ENCODE peak calls at places on chromosomes 6 and 20, in seven cellular contexts. T is GM23338, O is heart right ventricle, E is endodermal cell, L is stomach, J is dorsolateral prefrontal cortex, G is tibial nerve. X is an unnamed sample.

GRCh38 chr6:92577077-92577719 is 842.2 kb downstream of the EPHA7 start:
- DNase-seq in J (no peak), O (no peak), L (no peak), G (no peak), E (peak; percentile 73), T (peak; percentile 53), X (no peak)

GRCh38 chr20:57867181-57867803 is 157.5 kb upstream of the PMEPA1 start:
- DNase-seq in G (no peak), J (no peak), T (no peak), O (no peak), E (no peak), L (no peak), X (no peak)

GRCh38 chr6:137112067-137112355 is 61.4 kb downstream of the IL22RA2 start:
- DNase-seq in T (no peak), G (no peak), L (no peak), J (no peak), E (no peak), O (no peak), X (no peak)

GRCh38 chr6:81995548-81996289 is 243.2 kb upstream of the TENT5A start:
- DNase-seq in E (no peak), O (no peak), L (no peak), J (no peak), G (no peak), T (no peak), X (no peak)

GRCh38 chr6:29887819-29888581 is 54.3 kb upstream of the HLA-A start:
- DNase-seq in G (peak; percentile 74), T (peak; percentile 85), L (peak; percentile 92), E (peak; percentile 88), O (peak; percentile 82), J (no peak), X (peak; percentile 92)

GRCh38 chr6:159728552-159728951 is 1.2 kb downstream of the WTAP start:
- DNase-seq in T (no peak), L (no peak), J (no peak), G (no peak), E (no peak), O (no peak), X (no peak)

GRCh38 chr20:48486065-48486464 is 341.7 kb downstream of the PREX1 start:
- DNase-seq in E (no peak), O (no peak), L (no peak), J (no peak), T (no peak), G (no peak), X (peak; percentile 34)

GRCh38 chr6:143490775-143491174 is 20.7 kb downstream of the FUCA2 start:
- DNase-seq in G (no peak), E (no peak), L (no peak), T (no peak), J (no peak), O (no peak), X (no peak)

GRCh38 chr6:136415351-136416005 is 125.8 kb upstream of the BCLAF1 start:
- DNase-seq in E (no peak), O (no peak), L (no peak), J (no peak), T (no peak), G (no peak), X (no peak)

GRCh38 chr6:41033776-41034175 is 5.2 kb downstream of the UNC5CL start:
- DNase-seq in G (no peak), J (no peak), O (no peak), T (no peak), L (no peak), E (no peak), X (no peak)

GRCh38 chr20:63740070-63740500 is 509 bp downstream of the SLC2A4RG start:
- DNase-seq in G (no peak), J (no peak), L (no peak), O (peak; percentile 65), T (peak; percentile 56), E (no peak), X (no peak)

GRCh38 chr6:148193063-148193680 is 149.5 kb upstream of the SASH1 start:
- DNase-seq in L (peak; percentile 59), G (no peak), O (no peak), T (no peak), J (no peak), E (no peak), X (no peak)

GRCh38 chr6:109075934-109076333 is 18.7 kb downstream of the SESN1 start:
- DNase-seq in L (no peak), T (no peak), O (no peak), J (no peak), E (no peak), G (no peak), X (no peak)

GRCh38 chr6:33820784-33821183 is 17.0 kb upstream of the MLN start:
- DNase-seq in E (no peak), O (no peak), T (no peak), J (no peak), G (no peak), L (no peak), X (no peak)

GRCh38 chr20:53805895-53806384 is 212.3 kb upstream of the ZNF217 start:
- DNase-seq in L (no peak), O (no peak), E (no peak), J (no peak), G (no peak), T (no peak), X (no peak)

GRCh38 chr6:165652766-165653165 is 10.3 kb downstream of the PDE10A start:
- DNase-seq in T (no peak), E (no peak), O (no peak), G (no peak), L (no peak), J (no peak), X (no peak)

GRCh38 chr20:11881453-11881852 is 36.2 kb upstream of the BTBD3 start:
- DNase-seq in E (no peak), J (no peak), G (no peak), O (no peak), L (no peak), T (no peak), X (no peak)

GRCh38 chr20:33549229-33549628 is 59.3 kb downstream of the CBFA2T2 start:
- DNase-seq in T (no peak), L (no peak), J (no peak), G (no peak), O (no peak), E (no peak), X (no peak)

GRCh38 chr6:38341501-38341900 is 298.2 kb downstream of the BTBD9 start:
- DNase-seq in T (no peak), O (no peak), L (no peak), G (no peak), J (no peak), E (no peak), X (no peak)

GRCh38 chr20:37419307-37419706 is 73.4 kb downstream of the SRC start:
- DNase-seq in T (no peak), L (no peak), E (no peak), J (no peak), O (no peak), G (no peak), X (no peak)

DNA sequence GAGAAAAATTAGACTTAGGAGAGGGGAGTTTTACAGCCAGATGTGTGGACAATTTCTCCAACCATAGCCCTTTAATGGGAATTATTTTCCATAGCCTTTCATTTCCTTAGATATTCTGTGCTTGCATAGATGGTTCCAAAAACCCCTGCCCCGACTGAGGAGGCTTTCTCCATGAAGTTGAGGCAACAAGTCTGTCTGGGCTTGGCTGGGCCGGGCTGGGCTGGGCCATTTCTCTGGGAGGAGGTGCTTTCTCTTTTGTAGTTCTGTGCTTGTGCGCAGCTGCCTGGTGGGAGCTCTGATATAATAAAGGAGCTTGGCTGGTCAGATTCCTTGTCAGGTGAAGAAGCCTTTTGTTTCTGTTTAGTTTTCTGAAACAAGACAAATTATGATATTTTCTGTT is 71.4 kb downstream of the SOBP start:
- DNase-seq in G (peak; percentile 30), L (no peak), E (no peak), T (peak; percentile 31), O (peak; percentile 51), J (no peak), X (no peak)
- H3K27ac ChIP-seq in G (no peak overlapping the region), L (peak overlapping the region; percentile 33), E (no peak overlapping the region), T (no peak overlapping the region), O (peak overlapping the region; percentile 51), J (peak overlapping the region; percentile 20), X (peak overlapping the region; percentile 73)

DNA sequence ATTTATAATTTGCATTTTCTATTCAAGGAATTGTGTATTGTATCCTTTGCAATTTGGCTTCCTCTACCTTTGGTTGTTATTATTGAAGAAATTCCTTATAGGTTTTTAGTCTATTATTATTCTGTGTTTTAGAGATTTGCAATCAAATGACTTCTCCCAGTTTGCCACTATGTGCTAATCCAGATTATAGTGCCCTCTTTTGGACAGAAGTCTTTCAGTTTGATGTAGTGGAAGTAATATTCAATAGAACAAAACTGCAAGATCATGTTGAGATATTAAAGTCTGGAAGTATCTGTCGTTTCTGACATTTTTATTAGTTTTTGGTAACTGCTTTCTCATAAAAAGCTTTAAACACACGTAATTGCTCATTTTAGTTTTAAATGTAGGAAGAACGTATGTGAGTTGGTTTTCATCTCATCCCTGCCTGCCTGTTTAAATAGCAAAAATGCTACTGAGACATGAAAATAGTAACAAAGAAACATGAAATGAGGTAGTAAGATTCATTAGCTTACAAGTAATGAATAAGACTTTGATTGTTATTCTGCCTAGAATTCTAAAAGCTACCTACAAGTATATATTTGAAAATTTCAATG is 72.8 kb downstream of the RTN4IP1 start:
- DNase-seq in G (no peak), J (no peak), T (no peak), O (no peak), L (no peak), E (no peak), X (no peak)
- TF ChIP-seq CTCF in G (no peak), J (no peak), T (no peak), O (peak; percentile 34), L (peak; percentile 38), E (peak; percentile 19), X (peak; percentile 45)

DNA sequence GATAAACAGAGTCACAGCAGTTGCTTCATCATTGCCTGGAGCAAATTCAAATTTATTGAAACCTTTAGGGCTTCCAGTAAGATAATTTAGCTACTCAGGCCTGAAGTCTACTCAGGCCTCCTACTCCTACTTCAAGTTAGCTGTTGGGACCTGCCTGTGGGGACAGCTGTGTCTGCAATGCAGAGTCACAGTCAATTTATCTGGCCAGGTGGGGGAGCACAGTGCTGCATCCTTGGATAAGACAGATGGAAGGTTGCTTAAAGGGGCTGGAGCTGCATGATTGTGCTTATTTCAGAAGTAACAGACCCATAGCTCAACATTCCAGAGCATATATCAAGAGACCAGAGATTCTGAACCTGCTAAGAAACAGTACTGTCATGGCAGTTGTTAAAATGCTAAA is 932.1 kb downstream of the QKI start:
- DNase-seq in O (no peak), E (no peak), T (no peak), G (no peak), L (no peak), J (no peak), X (no peak)
- H3K4me3 ChIP-seq in O (no peak overlapping the region), E (peak overlapping the region; percentile 15), T (no peak overlapping the region), G (no peak overlapping the region), L (no peak overlapping the region), J (no peak overlapping the region), X (no peak overlapping the region)

GRCh38 chr6:46350714-46351113 is 140.5 kb downstream of the RCAN2 start:
- DNase-seq in J (no peak), O (no peak), L (no peak), E (no peak), G (no peak), T (no peak), X (no peak)

GRCh38 chr6:46357591-46357990 is 133.7 kb downstream of the RCAN2 start:
- DNase-seq in E (no peak), T (no peak), G (no peak), J (no peak), L (no peak), O (no peak), X (no peak)

GRCh38 chr6:46356543-46356942 is 134.7 kb downstream of the RCAN2 start:
- DNase-seq in J (no peak), G (no peak), O (no peak), E (no peak), L (no peak), T (no peak), X (no peak)

GRCh38 chr6:46353450-46353998 is 137.7 kb downstream of the RCAN2 start:
- DNase-seq in G (no peak), L (no peak), E (no peak), J (no peak), O (no peak), T (no peak), X (no peak)

GRCh38 chr6:46352541-46353267 is 138.5 kb downstream of the RCAN2 start:
- DNase-seq in G (no peak), T (peak; percentile 13), L (no peak), E (no peak), J (no peak), O (no peak), X (no peak)
- H3K27ac ChIP-seq in G (no peak overlapping the region), T (no peak overlapping the region), L (peak overlapping the region; percentile 32), E (no peak overlapping the region), J (no peak overlapping the region), O (peak overlapping the region; percentile 22), X (peak overlapping the region; percentile 47)